ENCODE peak calls at places on chromosomes 1 and 21, in nine cellular contexts. Q, Z, M, N, O, J, U, B and P are unnamed samples.

GRCh38 chr1:177122461-177122860 is 42.1 kb downstream of the ASTN1 start:
- DNase-seq in Q (no peak), Z (no peak), M (no peak), N (no peak), O (no peak), J (no peak), U (no peak), B (no peak), P (no peak)

GRCh38 chr1:40673452-40673851 is 8.0 kb upstream of the RIMS3 start:
- DNase-seq in Q (no peak), Z (no peak), M (no peak), N (no peak), O (no peak), J (no peak), U (no peak), B (no peak), P (no peak)

GRCh38 chr1:206556047-206556747 is 48.9 kb downstream of the RASSF5 start:
- DNase-seq in Q (no peak), Z (no peak), M (no peak), N (no peak), O (no peak), J (no peak), U (no peak), B (no peak), P (no peak)

GRCh38 chr1:153217212-153217611 is at the start of gene PRR9:
- DNase-seq in Q (no peak), Z (no peak), M (peak; percentile 4), N (no peak), O (no peak), J (no peak), U (no peak), B (no peak), P (no peak)

GRCh38 chr1:16075337-16076002 is 2.0 kb upstream of the FAM131C start:
- DNase-seq in Q (no peak), Z (no peak), M (no peak), N (no peak), O (no peak), J (peak; percentile 85), U (peak; percentile 85), B (peak; percentile 50), P (no peak)

GRCh38 chr1:238257018-238257417 is 366.3 kb upstream of the ZP4 start:
- DNase-seq in Q (no peak), Z (no peak), M (no peak), N (no peak), O (no peak), J (no peak), U (no peak), B (no peak), P (no peak)

GRCh38 chr21:29334717-29335428 is 36.2 kb downstream of the BACH1 start:
- DNase-seq in Q (no peak), Z (no peak), M (no peak), N (no peak), O (no peak), J (no peak), U (no peak), B (no peak), P (no peak)

GRCh38 chr21:15495965-15496364 is 233.8 kb upstream of the USP25 start:
- DNase-seq in Q (no peak), Z (no peak), M (no peak), N (no peak), O (no peak), J (no peak), U (no peak), B (no peak), P (no peak)

GRCh38 chr1:229155472-229155871 is 115.4 kb upstream of the RAB4A start:
- DNase-seq in Q (peak; percentile 64), Z (peak; percentile 12), M (no peak), N (no peak), O (no peak), J (no peak), U (no peak), B (peak; percentile 41), P (no peak)

GRCh38 chr1:64484651-64485050 is 14.7 kb downstream of the CACHD1 start:
- DNase-seq in Q (no peak), Z (no peak), M (no peak), N (no peak), O (no peak), J (no peak), U (no peak), B (no peak), P (no peak)

GRCh38 chr1:79741720-79742421 is 735.3 kb upstream of the ADGRL4 start:
- DNase-seq in Q (no peak), Z (no peak), M (no peak), N (no peak), O (no peak), J (no peak), U (no peak), B (no peak), P (no peak)

GRCh38 chr1:79732950-79733349 is 726.4 kb upstream of the ADGRL4 start:
- DNase-seq in Q (no peak), Z (no peak), M (no peak), N (no peak), O (no peak), J (no peak), U (no peak), B (no peak), P (no peak)

GRCh38 chr1:79737193-79737592 is 730.7 kb upstream of the ADGRL4 start:
- DNase-seq in Q (no peak), Z (no peak), M (no peak), N (no peak), O (no peak), J (no peak), U (no peak), B (no peak), P (no peak)

DNA sequence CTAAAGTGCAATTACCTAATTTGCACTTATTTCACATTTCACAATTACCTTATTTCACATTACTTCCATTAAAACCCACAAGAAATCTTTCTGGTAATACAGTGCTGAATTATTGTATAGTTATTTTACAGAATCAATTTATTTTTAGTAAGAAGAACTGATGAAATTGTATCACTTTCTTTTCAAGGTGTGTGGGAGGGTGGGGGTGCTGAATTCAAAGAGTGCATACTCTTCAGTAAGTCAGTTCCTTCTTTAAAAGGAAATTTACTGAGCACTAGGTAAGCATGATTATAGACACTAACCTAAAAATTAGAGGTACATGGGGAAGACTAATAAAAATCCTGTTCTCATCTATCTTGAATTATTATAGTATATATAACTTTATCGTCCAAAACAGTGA is 731.6 kb upstream of the ADGRL4 start:
- DNase-seq in Q (no peak), Z (no peak), M (no peak), N (no peak), O (no peak), J (no peak), U (no peak), B (no peak), P (no peak)
- H3K36me3 ChIP-seq in Q (no peaks in the 10 kb centered on the region), Z (no peaks in the 10 kb centered on the region), M (no peaks in the 10 kb centered on the region), N (no peaks in the 10 kb centered on the region), O (no peaks in the 10 kb centered on the region), J (no peaks in the 10 kb centered on the region), U (no peaks in the 10 kb centered on the region), B (no peaks in the 10 kb centered on the region), P (no peaks in the 10 kb centered on the region)

DNA sequence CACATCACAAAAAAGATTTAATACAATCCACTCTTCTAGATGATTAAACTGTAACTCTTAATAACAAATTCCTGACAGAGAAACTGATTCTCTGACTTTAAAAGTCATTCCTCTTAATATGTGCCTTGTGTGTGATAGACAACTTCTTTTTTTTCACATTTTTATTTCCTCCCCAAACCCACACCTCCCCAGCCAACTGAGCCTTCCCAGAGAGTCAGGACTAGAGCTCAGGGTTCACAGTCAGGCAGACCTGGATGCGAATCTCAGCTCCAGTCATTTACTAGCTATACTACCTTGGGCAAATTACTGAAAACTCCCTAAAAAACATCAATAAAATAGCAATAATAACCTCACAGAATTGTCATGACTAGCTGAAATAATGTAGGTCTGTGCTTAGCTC is 14.2 kb downstream of the ATPAF1 start:
- DNase-seq in Q (no peak), Z (no peak), M (no peak), N (no peak), O (no peak), J (no peak), U (no peak), B (no peak), P (no peak)
- H3K36me3 ChIP-seq in Q (peaks cover 11% of the 10 kb centered on the region), Z (peaks cover 80% of the 10 kb centered on the region), M (peaks cover 34% of the 10 kb centered on the region), N (peaks cover 21% of the 10 kb centered on the region), O (peaks cover 71% of the 10 kb centered on the region), J (no peaks in the 10 kb centered on the region), U (peaks cover 80% of the 10 kb centered on the region), B (peaks cover 43% of the 10 kb centered on the region), P (peaks cover 77% of the 10 kb centered on the region)

GRCh38 chr1:37701051-37701450 is 8.7 kb downstream of the CDCA8 start:
- DNase-seq in Q (no peak), Z (no peak), M (no peak), N (no peak), O (no peak), J (no peak), U (no peak), B (no peak), P (no peak)

GRCh38 chr1:37704966-37705365 is 12.7 kb downstream of the CDCA8 start:
- DNase-seq in Q (no peak), Z (no peak), M (no peak), N (no peak), O (no peak), J (no peak), U (no peak), B (no peak), P (no peak)

GRCh38 chr1:37705399-37705798 is 13.1 kb downstream of the CDCA8 start:
- DNase-seq in Q (no peak), Z (no peak), M (no peak), N (no peak), O (no peak), J (peak; percentile 32), U (no peak), B (no peak), P (no peak)

GRCh38 chr1:37699147-37699546 is 6.8 kb downstream of the CDCA8 start:
- DNase-seq in Q (no peak), Z (no peak), M (no peak), N (no peak), O (no peak), J (no peak), U (no peak), B (no peak), P (no peak)

GRCh38 chr1:37703061-37703460 is 10.7 kb downstream of the CDCA8 start:
- DNase-seq in Q (no peak), Z (no peak), M (no peak), N (no peak), O (no peak), J (no peak), U (peak; percentile 23), B (no peak), P (no peak)
- H3K36me3 ChIP-seq in Q (no peaks in the 10 kb centered on the region), Z (no peaks in the 10 kb centered on the region), M (peaks cover 91% of the 10 kb centered on the region), N (peaks cover 20% of the 10 kb centered on the region), O (peaks cover 2% of the 10 kb centered on the region), J (no peaks in the 10 kb centered on the region), U (no peaks in the 10 kb centered on the region), B (no peaks in the 10 kb centered on the region), P (no peaks in the 10 kb centered on the region)

GRCh38 chr1:162571696-162572095 is 10.2 kb downstream of the UAP1 start:
- DNase-seq in Q (no peak), Z (no peak), M (no peak), N (no peak), O (no peak), J (no peak), U (no peak), B (no peak), P (no peak)
- H3K36me3 ChIP-seq in Q (peaks cover 5% of the 10 kb centered on the region), Z (peaks cover 18% of the 10 kb centered on the region), M (peaks cover 85% of the 10 kb centered on the region), N (peaks cover 6% of the 10 kb centered on the region), O (peaks cover 5% of the 10 kb centered on the region), J (no peaks in the 10 kb centered on the region), U (peaks cover 8% of the 10 kb centered on the region), B (no peaks in the 10 kb centered on the region), P (peaks cover 11% of the 10 kb centered on the region)